ENCODE peak calls at places on chromosomes 7 and 10, in eight cellular contexts. One of them, this sample, is unnamed.

GRCh38 chr10:17026686-17027485 is 102.7 kb downstream of the CUBN start:
- DNase-seq in HL-60: no peak
- DNase-seq in epithelial cell of proximal tubule: no peak
- DNase-seq in PC-3: peak; percentile 72
- DNase-seq in fibroblast of pulmonary artery: peak; percentile 59
- DNase-seq in GM12891: no peak
- DNase-seq in effector memory CD4-positive, alpha-beta T cell: peak; percentile 61
- DNase-seq in DMS153: no peak
- DNase-seq in this sample: peak; percentile 21

GRCh38 chr7:157737151-157738063 is 400.6 kb downstream of the DNAJB6 start:
- DNase-seq in HL-60: no peak
- DNase-seq in epithelial cell of proximal tubule: no peak
- DNase-seq in PC-3: no peak
- DNase-seq in fibroblast of pulmonary artery: no peak
- DNase-seq in GM12891: no peak
- DNase-seq in effector memory CD4-positive, alpha-beta T cell: no peak
- DNase-seq in DMS153: no peak
- DNase-seq in this sample: no peak

GRCh38 chr10:98745645-98746044 is 298.9 kb upstream of the HPS1 start:
- DNase-seq in HL-60: no peak
- DNase-seq in epithelial cell of proximal tubule: no peak
- DNase-seq in PC-3: no peak
- DNase-seq in fibroblast of pulmonary artery: no peak
- DNase-seq in GM12891: no peak
- DNase-seq in effector memory CD4-positive, alpha-beta T cell: no peak
- DNase-seq in DMS153: no peak
- DNase-seq in this sample: no peak

GRCh38 chr7:18497800-18498199 is 2.3 kb downstream of the HDAC9 start:
- DNase-seq in HL-60: no peak
- DNase-seq in epithelial cell of proximal tubule: no peak
- DNase-seq in PC-3: no peak
- DNase-seq in fibroblast of pulmonary artery: no peak
- DNase-seq in GM12891: no peak
- DNase-seq in effector memory CD4-positive, alpha-beta T cell: no peak
- DNase-seq in DMS153: no peak
- DNase-seq in this sample: no peak

GRCh38 chr7:1086588-1087461 is 1.1 kb upstream of the GPER1 start:
- DNase-seq in HL-60: peak; percentile 23
- DNase-seq in epithelial cell of proximal tubule: no peak
- DNase-seq in PC-3: peak; percentile 73
- DNase-seq in fibroblast of pulmonary artery: peak; percentile 64
- DNase-seq in GM12891: peak; percentile 97
- DNase-seq in effector memory CD4-positive, alpha-beta T cell: peak; percentile 40
- DNase-seq in DMS153: no peak
- DNase-seq in this sample: peak; percentile 68

GRCh38 chr7:151999337-152000090 is 26.0 kb upstream of the GALNT11 start:
- DNase-seq in HL-60: no peak
- DNase-seq in epithelial cell of proximal tubule: no peak
- DNase-seq in PC-3: no peak
- DNase-seq in fibroblast of pulmonary artery: peak; percentile 37
- DNase-seq in GM12891: no peak
- DNase-seq in effector memory CD4-positive, alpha-beta T cell: no peak
- DNase-seq in DMS153: no peak
- DNase-seq in this sample: no peak

GRCh38 chr7:138797715-138798320 is at the start of the genes ATP6V0A4 and TMEM213:
- DNase-seq in HL-60: no peak
- DNase-seq in epithelial cell of proximal tubule: no peak
- DNase-seq in PC-3: no peak
- DNase-seq in fibroblast of pulmonary artery: no peak
- DNase-seq in GM12891: no peak
- DNase-seq in effector memory CD4-positive, alpha-beta T cell: no peak
- DNase-seq in DMS153: no peak
- DNase-seq in this sample: no peak

GRCh38 chr7:28955723-28956607 is 2.2 kb downstream of the TRIL start:
- DNase-seq in HL-60: no peak
- DNase-seq in epithelial cell of proximal tubule: no peak
- DNase-seq in PC-3: peak; percentile 80
- DNase-seq in fibroblast of pulmonary artery: peak; percentile 57
- DNase-seq in GM12891: peak; percentile 18
- DNase-seq in effector memory CD4-positive, alpha-beta T cell: no peak
- DNase-seq in DMS153: peak; percentile 79
- DNase-seq in this sample: peak; percentile 55

GRCh38 chr7:1558841-1559625 is 3.0 kb upstream of the TMEM184A start:
- DNase-seq in HL-60: no peak
- DNase-seq in epithelial cell of proximal tubule: no peak
- DNase-seq in PC-3: peak; percentile 66
- DNase-seq in fibroblast of pulmonary artery: no peak
- DNase-seq in GM12891: no peak
- DNase-seq in effector memory CD4-positive, alpha-beta T cell: no peak
- DNase-seq in DMS153: no peak
- DNase-seq in this sample: no peak

GRCh38 chr10:21524526-21525366 is 736 bp downstream of the SKIDA1 start:
- DNase-seq in HL-60: no peak
- DNase-seq in epithelial cell of proximal tubule: no peak
- DNase-seq in PC-3: no peak
- DNase-seq in fibroblast of pulmonary artery: peak; percentile 67
- DNase-seq in GM12891: no peak
- DNase-seq in effector memory CD4-positive, alpha-beta T cell: no peak
- DNase-seq in DMS153: no peak
- DNase-seq in this sample: peak; percentile 82

GRCh38 chr10:45353176-45353575 is 20.8 kb upstream of the ALOX5 start:
- DNase-seq in HL-60: peak; percentile 74
- DNase-seq in epithelial cell of proximal tubule: no peak
- DNase-seq in PC-3: no peak
- DNase-seq in fibroblast of pulmonary artery: no peak
- DNase-seq in GM12891: no peak
- DNase-seq in effector memory CD4-positive, alpha-beta T cell: no peak
- DNase-seq in DMS153: no peak
- DNase-seq in this sample: no peak

GRCh38 chr10:13632879-13633437 is 46.2 kb downstream of the PRPF18 start:
- DNase-seq in HL-60: no peak
- DNase-seq in epithelial cell of proximal tubule: no peak
- DNase-seq in PC-3: no peak
- DNase-seq in fibroblast of pulmonary artery: no peak
- DNase-seq in GM12891: no peak
- DNase-seq in effector memory CD4-positive, alpha-beta T cell: no peak
- DNase-seq in DMS153: no peak
- DNase-seq in this sample: no peak

GRCh38 chr7:76054129-76055120 is 6.5 kb downstream of the MDH2 start:
- DNase-seq in HL-60: peak; percentile 69
- DNase-seq in epithelial cell of proximal tubule: peak; percentile 78
- DNase-seq in PC-3: peak; percentile 79
- DNase-seq in fibroblast of pulmonary artery: peak; percentile 48
- DNase-seq in GM12891: no peak
- DNase-seq in effector memory CD4-positive, alpha-beta T cell: no peak
- DNase-seq in DMS153: no peak
- DNase-seq in this sample: peak; percentile 85

GRCh38 chr10:72846225-72846624 is 47.3 kb upstream of the OIT3 start:
- DNase-seq in HL-60: no peak
- DNase-seq in epithelial cell of proximal tubule: peak; percentile 84
- DNase-seq in PC-3: peak; percentile 100
- DNase-seq in fibroblast of pulmonary artery: peak; percentile 63
- DNase-seq in GM12891: no peak
- DNase-seq in effector memory CD4-positive, alpha-beta T cell: no peak
- DNase-seq in DMS153: no peak
- DNase-seq in this sample: peak; percentile 64

GRCh38 chr10:94200148-94200846 is 162.4 kb downstream of the NOC3L start:
- DNase-seq in HL-60: no peak
- DNase-seq in epithelial cell of proximal tubule: no peak
- DNase-seq in PC-3: peak; percentile 15
- DNase-seq in fibroblast of pulmonary artery: no peak
- DNase-seq in GM12891: no peak
- DNase-seq in effector memory CD4-positive, alpha-beta T cell: no peak
- DNase-seq in DMS153: no peak
- DNase-seq in this sample: no peak

GRCh38 chr7:12893292-12893691 is 205.9 kb downstream of the ARL4A start:
- DNase-seq in HL-60: no peak
- DNase-seq in epithelial cell of proximal tubule: no peak
- DNase-seq in PC-3: no peak
- DNase-seq in fibroblast of pulmonary artery: peak; percentile 50
- DNase-seq in GM12891: no peak
- DNase-seq in effector memory CD4-positive, alpha-beta T cell: no peak
- DNase-seq in DMS153: no peak
- DNase-seq in this sample: no peak

GRCh38 chr10:23253780-23254179 is 61.7 kb downstream of the PTF1A start:
- DNase-seq in HL-60: no peak
- DNase-seq in epithelial cell of proximal tubule: no peak
- DNase-seq in PC-3: no peak
- DNase-seq in fibroblast of pulmonary artery: no peak
- DNase-seq in GM12891: no peak
- DNase-seq in effector memory CD4-positive, alpha-beta T cell: no peak
- DNase-seq in DMS153: no peak
- DNase-seq in this sample: no peak

GRCh38 chr10:56653289-56653688 is 292.2 kb upstream of the ZWINT start:
- DNase-seq in HL-60: no peak
- DNase-seq in epithelial cell of proximal tubule: no peak
- DNase-seq in PC-3: no peak
- DNase-seq in fibroblast of pulmonary artery: no peak
- DNase-seq in GM12891: no peak
- DNase-seq in effector memory CD4-positive, alpha-beta T cell: no peak
- DNase-seq in DMS153: no peak
- DNase-seq in this sample: no peak

GRCh38 chr7:4226166-4226857 is 455.8 kb upstream of the FOXK1 start:
- DNase-seq in HL-60: no peak
- DNase-seq in epithelial cell of proximal tubule: no peak
- DNase-seq in PC-3: peak; percentile 8
- DNase-seq in fibroblast of pulmonary artery: no peak
- DNase-seq in GM12891: no peak
- DNase-seq in effector memory CD4-positive, alpha-beta T cell: no peak
- DNase-seq in DMS153: no peak
- DNase-seq in this sample: no peak

GRCh38 chr7:184768-185264 is 7.6 kb upstream of the FAM20C start:
- DNase-seq in HL-60: no peak
- DNase-seq in epithelial cell of proximal tubule: no peak
- DNase-seq in PC-3: no peak
- DNase-seq in fibroblast of pulmonary artery: no peak
- DNase-seq in GM12891: no peak
- DNase-seq in effector memory CD4-positive, alpha-beta T cell: no peak
- DNase-seq in DMS153: no peak
- DNase-seq in this sample: no peak

GRCh38 chr10:25683291-25683690 is 250.7 kb upstream of the MYO3A start:
- DNase-seq in HL-60: no peak
- DNase-seq in epithelial cell of proximal tubule: no peak
- DNase-seq in PC-3: no peak
- DNase-seq in fibroblast of pulmonary artery: peak; percentile 61
- DNase-seq in GM12891: no peak
- DNase-seq in effector memory CD4-positive, alpha-beta T cell: no peak
- DNase-seq in DMS153: no peak
- DNase-seq in this sample: peak; percentile 2

GRCh38 chr7:158740657-158741293 is 36.2 kb upstream of the NCAPG2 start:
- DNase-seq in HL-60: no peak
- DNase-seq in epithelial cell of proximal tubule: no peak
- DNase-seq in PC-3: peak; percentile 90
- DNase-seq in fibroblast of pulmonary artery: peak; percentile 98
- DNase-seq in GM12891: no peak
- DNase-seq in effector memory CD4-positive, alpha-beta T cell: no peak
- DNase-seq in DMS153: no peak
- DNase-seq in this sample: peak; percentile 94

GRCh38 chr7:98974906-98975816 is 96.8 kb downstream of the TRRAP start:
- DNase-seq in HL-60: no peak
- DNase-seq in epithelial cell of proximal tubule: no peak
- DNase-seq in PC-3: no peak
- DNase-seq in fibroblast of pulmonary artery: no peak
- DNase-seq in GM12891: no peak
- DNase-seq in effector memory CD4-positive, alpha-beta T cell: no peak
- DNase-seq in DMS153: no peak
- DNase-seq in this sample: no peak

GRCh38 chr7:372939-373791 is 83.2 kb downstream of the FOXL3 start:
- DNase-seq in HL-60: no peak
- DNase-seq in epithelial cell of proximal tubule: no peak
- DNase-seq in PC-3: no peak
- DNase-seq in fibroblast of pulmonary artery: no peak
- DNase-seq in GM12891: no peak
- DNase-seq in effector memory CD4-positive, alpha-beta T cell: no peak
- DNase-seq in DMS153: no peak
- DNase-seq in this sample: no peak

GRCh38 chr10:89115876-89116627 is 91.1 kb downstream of the CH25H start:
- DNase-seq in HL-60: no peak
- DNase-seq in epithelial cell of proximal tubule: peak; percentile 82
- DNase-seq in PC-3: peak; percentile 46
- DNase-seq in fibroblast of pulmonary artery: peak; percentile 75
- DNase-seq in GM12891: no peak
- DNase-seq in effector memory CD4-positive, alpha-beta T cell: no peak
- DNase-seq in DMS153: no peak
- DNase-seq in this sample: peak; percentile 47